ENCODE peak calls at places on chromosome 13, in eight cellular contexts. B is lower leg skin, K is body of pancreas, X is NB4, M is esophagus squamous epithelium, Z is stomach, I is breast epithelium, N is ovary. O is an unnamed sample.

GRCh38 chr13:61406275-61406674 is 9.4 kb downstream of the PCDH20 start:
- DNase-seq in I (no peak), X (no peak), Z (no peak), B (no peak), N (no peak), M (no peak), K (no peak), O (no peak)

GRCh38 chr13:51638497-51638871 is 54.2 kb downstream of the WDFY2 start:
- DNase-seq in X (no peak), B (no peak), K (no peak), I (no peak), Z (no peak), M (no peak), N (no peak), O (no peak)

GRCh38 chr13:36430247-36431203 is 1.8 kb upstream of the CCNA1 start:
- DNase-seq in N (no peak), Z (peak; percentile 32), K (peak; percentile 42), B (no peak), M (no peak), I (no peak), X (no peak), O (no peak)

GRCh38 chr13:52383362-52383761 is 22.6 kb downstream of the THSD1 start:
- DNase-seq in N (no peak), K (no peak), Z (no peak), X (no peak), B (no peak), I (no peak), M (no peak), O (peak; percentile 22)

GRCh38 chr13:112714772-112715569 is 25.1 kb downstream of the ATP11A start:
- DNase-seq in X (peak; percentile 34), I (no peak), M (no peak), K (no peak), B (no peak), Z (peak; percentile 7), N (no peak), O (peak; percentile 63)

GRCh38 chr13:111337206-111337605 is 16.8 kb downstream of the TEX29 start:
- DNase-seq in I (no peak), Z (no peak), X (no peak), M (no peak), N (no peak), B (no peak), K (no peak), O (no peak)

GRCh38 chr13:40109324-40109958 is 454.0 kb downstream of the COG6 start:
- DNase-seq in M (no peak), I (no peak), X (peak; percentile 43), K (no peak), N (no peak), B (no peak), Z (no peak), O (no peak)

GRCh38 chr13:43516401-43516826 is 270.4 kb downstream of the ENOX1 start:
- DNase-seq in K (no peak), N (peak; percentile 55), I (no peak), B (peak; percentile 48), X (no peak), Z (no peak), M (no peak), O (no peak)

GRCh38 chr13:74667656-74668055 is 533.5 kb upstream of the KLF12 start:
- DNase-seq in K (no peak), I (no peak), B (no peak), Z (no peak), N (no peak), X (no peak), M (no peak), O (no peak)

GRCh38 chr13:68927387-68928026 is 1180.1 kb upstream of the ATXN8OS start:
- DNase-seq in X (peak; percentile 22), Z (no peak), N (no peak), M (no peak), I (no peak), B (no peak), K (no peak), O (no peak)

GRCh38 chr13:27168870-27169525 is 2.6 kb downstream of the USP12 start:
- DNase-seq in N (no peak), K (no peak), I (no peak), M (no peak), X (no peak), Z (no peak), B (no peak), O (peak; percentile 29)

GRCh38 chr13:98050041-98050466 is 92.8 kb upstream of the FARP1 start:
- DNase-seq in M (no peak), N (no peak), X (no peak), I (peak; percentile 69), K (no peak), Z (no peak), B (no peak), O (no peak)

GRCh38 chr13:113917096-113917495 is 53.2 kb upstream of the GAS6 start:
- DNase-seq in I (peak; percentile 17), N (no peak), Z (peak; percentile 11), B (peak; percentile 3), K (no peak), X (no peak), M (no peak), O (no peak)

GRCh38 chr13:94413545-94413944 is 65.9 kb downstream of the DCT start:
- DNase-seq in K (no peak), M (no peak), B (no peak), N (no peak), X (no peak), Z (no peak), I (no peak), O (no peak)

GRCh38 chr13:94414141-94414540 is 65.3 kb downstream of the DCT start:
- DNase-seq in Z (no peak), I (no peak), K (no peak), N (no peak), M (no peak), B (no peak), X (no peak), O (no peak)

GRCh38 chr13:94412870-94413269 is 66.6 kb downstream of the DCT start:
- DNase-seq in K (no peak), Z (no peak), N (no peak), I (no peak), X (no peak), M (no peak), B (no peak), O (no peak)

GRCh38 chr13:94408300-94409036 is 71.0 kb downstream of the DCT start:
- DNase-seq in B (no peak), Z (no peak), K (no peak), M (no peak), N (no peak), I (no peak), X (no peak), O (no peak)

DNA sequence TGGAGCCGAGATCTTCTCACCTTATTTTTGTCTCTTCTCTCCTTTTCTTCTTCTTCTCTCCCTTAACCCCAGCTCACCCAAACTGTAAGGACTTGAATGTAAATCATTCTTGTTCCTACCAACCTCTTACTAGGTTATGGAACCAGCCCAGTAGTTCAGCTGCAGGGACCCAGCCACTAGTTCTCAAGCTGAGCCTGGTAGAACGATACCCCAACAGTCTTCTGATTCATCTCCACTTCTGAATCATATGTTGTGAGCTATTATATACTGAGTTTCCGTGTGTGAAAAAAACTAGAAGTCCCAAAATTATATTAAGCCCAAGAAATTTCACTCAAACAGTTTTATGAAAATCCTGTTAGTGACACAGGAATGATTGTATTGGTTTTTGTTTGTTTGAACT is 67.7 kb downstream of the DCT start:
- DNase-seq in M (no peak), X (no peak), Z (no peak), N (no peak), I (no peak), K (no peak), B (no peak), O (no peak)
- TF ChIP-seq POLR2A in M (no peak), X (no peak), Z (no peak), N (no peak), I (no peak), K (no peak), B (no peak), O (no peak)

GRCh38 chr13:29594710-29595379 is 643 bp downstream of the SLC7A1 start:
- DNase-seq in N (peak; percentile 62), Z (peak; percentile 61), M (no peak), K (peak; percentile 64), I (no peak), X (peak; percentile 77), B (peak; percentile 53), O (peak; percentile 75)
- TF ChIP-seq POLR2A in N (peak; percentile 9), Z (no peak), M (no peak), K (peak; percentile 53), I (no peak), X (peak; percentile 30), B (no peak), O (peak; percentile 77)

GRCh38 chr13:99308481-99309087 is 1.4 kb upstream of the GPR183 start:
- DNase-seq in Z (no peak), M (no peak), X (no peak), I (no peak), K (no peak), B (no peak), N (no peak), O (no peak)

GRCh38 chr13:99307648-99308339 is 595 bp upstream of the GPR183 start:
- DNase-seq in I (no peak), B (no peak), Z (no peak), X (peak; percentile 68), M (no peak), N (no peak), K (peak; percentile 35), O (peak; percentile 73)

GRCh38 chr13:99305180-99305965 is 1.8 kb downstream of the GPR183 start:
- DNase-seq in X (no peak), K (no peak), Z (no peak), I (no peak), N (no peak), M (no peak), B (no peak), O (peak; percentile 20)

GRCh38 chr13:99304541-99304940 is 2.7 kb downstream of the GPR183 start:
- DNase-seq in M (no peak), B (no peak), N (no peak), I (no peak), Z (no peak), K (no peak), X (no peak), O (no peak)

GRCh38 chr13:99307247-99307646 is at the start of gene GPR183:
- DNase-seq in B (no peak), M (no peak), N (no peak), X (peak; percentile 67), K (no peak), I (no peak), Z (no peak), O (peak; percentile 58)
- TF ChIP-seq POLR2A in B (no peak), M (peak; percentile 22), N (no peak), X (no peak), K (peak; percentile 68), I (no peak), Z (peak; percentile 50), O (peak; percentile 23)

DNA sequence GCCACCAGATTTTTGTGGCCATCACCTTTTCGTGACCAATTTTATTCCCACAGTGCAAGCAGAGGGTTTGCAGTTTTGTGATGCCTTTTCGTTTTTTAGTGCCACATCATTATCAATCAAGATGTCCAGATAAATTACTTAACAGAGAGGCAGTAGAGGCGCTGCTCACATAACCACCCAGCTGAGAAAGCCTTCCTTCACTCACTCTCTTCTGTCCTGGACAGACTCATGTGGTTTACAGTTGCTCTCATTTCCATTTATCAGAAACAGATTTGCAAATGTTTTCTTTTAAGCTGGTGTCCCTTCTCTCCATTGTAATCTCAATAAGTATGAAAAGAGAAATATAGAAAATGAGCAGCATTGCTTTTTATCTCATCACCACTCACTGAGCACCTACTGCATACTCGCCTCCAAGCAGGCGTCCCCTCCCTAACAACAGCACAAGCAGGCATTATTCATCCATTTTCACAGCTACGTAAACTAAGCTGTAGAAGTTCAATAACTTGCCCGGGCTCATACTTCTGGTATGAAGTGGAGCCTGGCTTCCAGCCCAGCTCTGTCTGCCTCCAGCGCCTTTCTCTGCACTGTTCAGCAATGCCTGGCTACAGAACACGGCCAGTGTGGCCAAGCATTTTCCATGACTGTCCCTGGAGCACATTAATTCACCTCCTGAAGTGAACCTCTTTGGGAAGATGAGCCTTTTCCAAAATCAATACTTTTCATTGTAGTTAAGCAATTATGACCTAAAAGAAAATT is 34.6 kb upstream of the KATNAL1 start:
- DNase-seq in X (no peak), I (peak; percentile 91), K (peak; percentile 75), M (no peak), N (peak; percentile 82), Z (peak; percentile 85), B (peak; percentile 88), O (no peak)
- TF ChIP-seq POLR2A in X (no peak), I (no peak), K (no peak), M (no peak), N (no peak), Z (no peak), B (no peak), O (no peak)